ENCODE peak calls at places on chromosome 10, in six cellular contexts. G is heart right ventricle, Z is cardiac fibroblast, R is cardiac muscle cell, H is fibroblast of the aortic adventitia, Q is IMR-90. J is an unnamed sample.
A peak's percentile ranks its signal among the peaks of the same experiment; 100 is the strongest.

GRCh38 chr10:29585488-29585976 is 49.2 kb downstream of the SVIL start:
- DNase-seq in Z (peak; percentile 19), Q (peak; percentile 28), H (no peak), G (no peak), R (peak; percentile 12), J (no peak)

GRCh38 chr10:44260286-44260928 is 124.5 kb downstream of the CXCL12 start:
- DNase-seq in R (no peak), Q (no peak), G (no peak), H (no peak), Z (no peak), J (no peak)

GRCh38 chr10:58372630-58373445 is 12.4 kb upstream of the TFAM start:
- DNase-seq in H (no peak), Z (no peak), R (no peak), G (no peak), Q (no peak), J (no peak)

GRCh38 chr10:14244801-14245211 is 85.9 kb downstream of the FRMD4A start:
- DNase-seq in H (peak; percentile 2), G (no peak), R (peak; percentile 40), Q (peak; percentile 38), Z (no peak), J (peak; percentile 64)

GRCh38 chr10:103629581-103629980 is 136.1 kb downstream of the NEURL1 start:
- DNase-seq in Q (no peak), Z (no peak), R (no peak), H (no peak), G (no peak), J (no peak)

GRCh38 chr10:72086466-72087391 is 1.6 kb downstream of the SPOCK2 start:
- DNase-seq in H (no peak), G (peak; percentile 67), Q (peak; percentile 19), Z (no peak), R (no peak), J (no peak)

GRCh38 chr10:6617319-6618076 is 37.4 kb upstream of the PRKCQ start:
- DNase-seq in R (no peak), H (no peak), G (no peak), Z (no peak), Q (no peak), J (no peak)

GRCh38 chr10:31116226-31116625 is 84.6 kb upstream of the ZNF438 start:
- DNase-seq in H (no peak), Q (no peak), G (no peak), Z (no peak), R (no peak), J (peak; percentile 29)

GRCh38 chr10:63466168-63466935 is 575 bp upstream of the JMJD1C start:
- DNase-seq in H (peak; percentile 65), Q (peak; percentile 55), R (peak; percentile 71), Z (peak; percentile 67), G (peak; percentile 51), J (peak; percentile 73)

GRCh38 chr10:33963656-33964175 is 629.2 kb upstream of the NRP1 start:
- DNase-seq in G (no peak), Z (no peak), Q (peak; percentile 2), H (peak; percentile 7), R (no peak), J (no peak)

GRCh38 chr10:92131271-92131820 is 159.5 kb downstream of the CPEB3 start:
- DNase-seq in Q (no peak), H (no peak), Z (no peak), R (no peak), G (no peak), J (peak; percentile 33)

GRCh38 chr10:90871279-90871760 is 454 bp upstream of the RPP30 start:
- DNase-seq in G (peak; percentile 42), Q (peak; percentile 81), H (peak; percentile 75), Z (peak; percentile 86), R (peak; percentile 92), J (peak; percentile 72)

GRCh38 chr10:78533776-78534175 is 500.1 kb downstream of the RPS24 start:
- DNase-seq in Z (no peak), G (no peak), Q (no peak), H (no peak), R (no peak), J (no peak)

GRCh38 chr10:79299397-79300370 is 47.6 kb upstream of the PPIF start:
- DNase-seq in H (peak; percentile 89), Q (peak; percentile 90), Z (peak; percentile 80), G (no peak), R (peak; percentile 72), J (no peak)

GRCh38 chr10:99346247-99346646 is 17.1 kb downstream of the CNNM1 start:
- DNase-seq in R (peak; percentile 41), Z (peak; percentile 20), Q (peak; percentile 76), G (no peak), H (peak; percentile 24), J (peak; percentile 24)

GRCh38 chr10:8445353-8445752 is 390.9 kb downstream of the GATA3 start:
- DNase-seq in Q (no peak), H (no peak), R (no peak), Z (no peak), G (no peak), J (no peak)

GRCh38 chr10:126933116-126933515 is 27.9 kb downstream of the DOCK1 start:
- DNase-seq in H (no peak), G (no peak), Q (no peak), R (no peak), Z (no peak), J (no peak)

GRCh38 chr10:114548662-114549061 is 109.4 kb downstream of the ABLIM1 start:
- DNase-seq in R (peak; percentile 81), G (no peak), H (peak; percentile 79), Z (peak; percentile 77), Q (peak; percentile 56), J (peak; percentile 57)

GRCh38 chr10:13272164-13272571 is 27.7 kb downstream of the PHYH start:
- DNase-seq in H (peak; percentile 58), Z (peak; percentile 74), G (peak; percentile 40), Q (peak; percentile 54), R (peak; percentile 75), J (no peak)

GRCh38 chr10:100509241-100509640 is 10.4 kb downstream of the SEC31B start:
- DNase-seq in H (no peak), Z (peak; percentile 32), R (peak; percentile 32), G (no peak), Q (no peak), J (no peak)
- H3K4me3 ChIP-seq in H (no peak overlapping the region), Z (no peak overlapping the region), R (no peak overlapping the region), G (no peak overlapping the region), Q (no peak overlapping the region), J (no peak overlapping the region)

GRCh38 chr10:76697923-76698322 is 939.7 kb downstream of the KCNMA1 start:
- DNase-seq in R (no peak), Q (no peak), H (no peak), G (no peak), Z (no peak), J (no peak)
- TF ChIP-seq CTCF in R (no peak), Q (no peak), H (no peak), G (no peak), Z (peak; percentile 12), J (no peak)

DNA sequence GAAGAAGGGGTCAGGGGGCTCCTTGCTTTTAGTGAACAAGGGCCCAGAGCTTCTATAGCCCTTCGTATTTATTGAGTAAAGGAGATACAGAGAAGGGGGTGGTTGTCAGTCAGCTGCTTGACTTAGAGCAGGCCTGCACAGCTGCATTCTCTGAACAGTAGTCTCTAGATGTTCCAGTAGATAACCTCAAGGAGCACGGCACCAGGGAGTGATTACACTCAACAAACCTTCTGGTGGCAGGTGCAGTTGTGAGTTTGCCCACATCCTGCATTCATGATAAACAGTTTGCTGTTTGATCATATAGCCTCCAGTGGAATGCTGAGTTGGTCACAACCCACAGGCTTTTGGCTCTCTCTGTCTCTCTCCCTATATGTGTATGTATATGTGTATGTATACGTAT is 70.0 kb upstream of the GJD4 start:
- DNase-seq in H (no peak), Q (no peak), G (no peak), Z (no peak), R (no peak), J (no peak)
- H3K4me3 ChIP-seq in H (no peak overlapping the region), Q (no peak overlapping the region), G (no peak overlapping the region), Z (no peak overlapping the region), R (no peak overlapping the region), J (no peak overlapping the region)

GRCh38 chr10:118798186-118798811 is 43.5 kb upstream of the CACUL1 start:
- DNase-seq in Z (peak; percentile 67), Q (no peak), G (no peak), R (peak; percentile 75), H (peak; percentile 37), J (peak; percentile 90)

GRCh38 chr10:118799779-118800178 is 45.0 kb upstream of the CACUL1 start:
- DNase-seq in R (peak; percentile 54), G (no peak), Z (peak; percentile 36), H (peak; percentile 26), Q (peak; percentile 23), J (peak; percentile 91)

GRCh38 chr10:118802126-118802793 is 47.5 kb upstream of the CACUL1 start:
- DNase-seq in Q (no peak), R (no peak), Z (no peak), G (no peak), H (no peak), J (no peak)

GRCh38 chr10:118804262-118804773 is 49.5 kb upstream of the CACUL1 start:
- DNase-seq in H (no peak), R (no peak), Q (no peak), G (no peak), Z (no peak), J (no peak)

DNA sequence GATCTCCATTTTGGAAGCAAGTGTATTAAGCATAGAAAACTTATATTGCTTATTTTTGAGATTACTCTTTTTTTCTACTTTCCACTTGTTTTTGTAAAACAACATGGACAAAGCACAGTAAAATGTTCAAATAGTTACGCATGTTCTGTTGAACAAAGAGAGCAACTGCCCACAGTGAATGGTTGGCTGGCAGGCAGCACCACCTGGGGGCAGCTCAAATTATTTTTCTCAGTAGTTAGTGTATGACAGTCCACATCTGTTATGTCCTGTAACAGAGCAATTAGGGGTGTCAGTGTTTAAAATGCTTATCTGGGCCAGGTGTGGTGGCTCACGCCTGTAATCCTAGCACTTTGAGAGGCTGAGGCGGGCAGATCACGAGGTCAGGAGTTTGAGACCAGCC is 46.1 kb upstream of the CACUL1 start:
- DNase-seq in R (peak; percentile 19), H (no peak), G (peak; percentile 41), Z (peak; percentile 30), Q (no peak), J (peak; percentile 50)
- TF ChIP-seq CTCF in R (peak; percentile 18), H (peak; percentile 20), G (peak; percentile 54), Z (peak; percentile 28), Q (peak; percentile 28), J (peak; percentile 55)

DNA sequence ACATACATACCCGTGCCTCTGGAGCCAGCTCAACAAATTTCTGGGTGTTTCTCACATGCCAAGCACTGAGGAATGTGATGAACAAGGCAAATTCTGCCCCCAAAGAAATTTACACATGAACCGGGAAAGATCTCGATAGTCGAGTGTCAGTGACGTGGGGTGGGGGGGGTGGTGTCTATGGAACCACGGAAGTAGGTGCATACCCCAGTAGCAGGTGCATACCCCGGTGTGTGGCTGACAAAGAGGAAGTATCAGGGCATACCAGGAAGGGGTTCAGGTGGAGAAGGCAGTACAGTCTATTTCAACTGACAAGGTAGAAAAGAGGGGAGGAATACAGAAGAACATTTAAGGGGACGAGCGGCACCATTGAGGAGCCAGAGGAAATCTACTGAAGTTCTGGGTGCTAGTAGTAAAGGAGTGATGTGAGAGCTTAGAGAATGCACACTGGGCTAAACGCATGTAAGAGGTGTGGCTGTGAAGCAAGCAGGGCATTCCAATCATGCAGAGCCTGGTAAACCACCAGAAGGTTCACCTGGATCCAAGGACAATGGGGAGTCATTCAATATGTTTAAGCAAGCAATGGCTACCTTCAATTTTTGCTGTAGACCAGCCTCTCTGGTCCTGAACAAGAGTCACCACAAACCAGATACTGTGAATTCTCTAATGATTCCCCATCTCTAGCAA is 6.2 kb downstream of the CCDC6 start:
- DNase-seq in Z (no peak), Q (no peak), H (no peak), R (no peak), G (no peak), J (peak; percentile 40)
- H3K4me3 ChIP-seq in Z (no peak overlapping the region), Q (no peak overlapping the region), H (no peak overlapping the region), R (no peak overlapping the region), G (no peak overlapping the region), J (no peak overlapping the region)

J was measured in epithelial cell of esophagus.